ENCODE peak calls at places on chromosomes 3 and 15, in five cellular contexts. J, E, U, K and M are unnamed samples.

GRCh38 chr3:17810759-17811158 is 68.3 kb upstream of the TBC1D5 start:
- DNase-seq in J (peak; percentile 41), E (no peak), U (no peak), K (no peak), M (no peak)

GRCh38 chr3:81716870-81717509 is 44.5 kb downstream of the GBE1 start:
- DNase-seq in J (peak; percentile 49), E (no peak), U (no peak), K (no peak), M (peak; percentile 27)

GRCh38 chr3:150528359-150528797 is 17.9 kb downstream of the SERP1 start:
- DNase-seq in J (no peak), E (no peak), U (no peak), K (no peak), M (no peak)

GRCh38 chr3:129604942-129605592 is 1.4 kb downstream of the PLXND1 start:
- DNase-seq in J (no peak), E (no peak), U (no peak), K (no peak), M (no peak)

GRCh38 chr3:62169871-62170660 is 203.3 kb downstream of the FEZF2 start:
- DNase-seq in J (no peak), E (no peak), U (no peak), K (no peak), M (no peak)

GRCh38 chr3:148932976-148933375 is 58.4 kb upstream of the GYG1 start:
- DNase-seq in J (no peak), E (no peak), U (no peak), K (no peak), M (no peak)

GRCh38 chr15:77632760-77633133 is at the start of gene LINGO1:
- DNase-seq in J (no peak), E (peak; percentile 74), U (no peak), K (peak; percentile 46), M (no peak)

GRCh38 chr15:38714309-38715072 is 149.9 kb upstream of the RASGRP1 start:
- DNase-seq in J (peak; percentile 99), E (no peak), U (no peak), K (no peak), M (no peak)

GRCh38 chr3:158792709-158793108 is 9.1 kb upstream of the MFSD1 start:
- DNase-seq in J (peak; percentile 90), E (no peak), U (no peak), K (peak; percentile 40), M (no peak)

GRCh38 chr3:10772230-10773161 is 43.5 kb upstream of the SLC6A11 start:
- DNase-seq in J (no peak), E (no peak), U (no peak), K (peak; percentile 37), M (no peak)

GRCh38 chr3:124878561-124879394 is 8.4 kb downstream of the ITGB5 start:
- DNase-seq in J (peak; percentile 85), E (no peak), U (peak; percentile 69), K (peak; percentile 92), M (no peak)

GRCh38 chr15:96356494-96357455 is 26.3 kb downstream of the NR2F2 start:
- DNase-seq in J (no peak), E (peak; percentile 87), U (peak; percentile 61), K (peak; percentile 82), M (peak; percentile 82)

GRCh38 chr3:150407051-150407817 is 864 bp upstream of the TSC22D2 start:
- DNase-seq in J (no peak), E (no peak), U (no peak), K (no peak), M (no peak)

GRCh38 chr15:87129916-87130315 is 1050.2 kb downstream of the AGBL1 start:
- DNase-seq in J (no peak), E (no peak), U (no peak), K (no peak), M (no peak)

GRCh38 chr15:40911693-40912092 is 17.4 kb downstream of the VPS18 start:
- DNase-seq in J (no peak), E (no peak), U (no peak), K (no peak), M (no peak)

GRCh38 chr3:108598375-108598774 is 8.9 kb downstream of the DZIP3 start:
- DNase-seq in J (no peak), E (no peak), U (no peak), K (no peak), M (no peak)

GRCh38 chr15:39095218-39095879 is 485.5 kb upstream of the THBS1 start:
- DNase-seq in J (no peak), E (no peak), U (no peak), K (no peak), M (no peak)

GRCh38 chr3:28241221-28242160 is at the start of gene CMC1:
- DNase-seq in J (peak; percentile 83), E (peak; percentile 99), U (peak; percentile 97), K (peak; percentile 94), M (peak; percentile 99)
- TF ChIP-seq CTCF in J (no peak), E (no peak), U (no peak), K (no peak), M (no peak)

GRCh38 chr3:169596126-169596525 is 67.4 kb downstream of the MECOM start:
- DNase-seq in J (no peak), E (no peak), U (no peak), K (no peak), M (no peak)

GRCh38 chr3:169591983-169592644 is 71.4 kb downstream of the MECOM start:
- DNase-seq in J (no peak), E (no peak), U (no peak), K (no peak), M (no peak)

GRCh38 chr3:169591159-169591951 is 72.2 kb downstream of the MECOM start:
- DNase-seq in J (no peak), E (no peak), U (no peak), K (no peak), M (no peak)

GRCh38 chr3:169597083-169597609 is 66.4 kb downstream of the MECOM start:
- DNase-seq in J (no peak), E (no peak), U (no peak), K (no peak), M (no peak)

DNA sequence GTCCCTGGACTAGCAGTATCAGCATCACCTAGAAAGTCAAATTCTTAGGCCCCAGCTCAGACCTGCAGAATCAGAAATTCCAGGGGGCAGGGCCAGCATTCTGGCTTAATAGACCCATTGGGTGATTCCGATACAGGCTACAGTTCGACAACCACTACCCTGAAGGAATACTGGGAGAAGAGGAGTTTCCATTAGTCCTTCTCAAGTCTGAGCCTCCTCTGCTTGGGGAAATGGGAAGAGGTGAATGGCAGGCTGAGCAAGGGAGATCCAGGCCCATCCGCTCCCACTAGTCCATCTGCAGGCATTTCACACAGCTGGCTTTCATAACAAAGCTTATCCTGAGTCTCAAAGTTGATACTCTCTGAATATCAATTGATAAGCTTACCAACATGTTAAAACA is 69.1 kb downstream of the MECOM start:
- DNase-seq in J (no peak), E (no peak), U (no peak), K (no peak), M (no peak)
- TF ChIP-seq CTCF in J (no peak), E (no peak), U (no peak), K (no peak), M (no peak)

DNA sequence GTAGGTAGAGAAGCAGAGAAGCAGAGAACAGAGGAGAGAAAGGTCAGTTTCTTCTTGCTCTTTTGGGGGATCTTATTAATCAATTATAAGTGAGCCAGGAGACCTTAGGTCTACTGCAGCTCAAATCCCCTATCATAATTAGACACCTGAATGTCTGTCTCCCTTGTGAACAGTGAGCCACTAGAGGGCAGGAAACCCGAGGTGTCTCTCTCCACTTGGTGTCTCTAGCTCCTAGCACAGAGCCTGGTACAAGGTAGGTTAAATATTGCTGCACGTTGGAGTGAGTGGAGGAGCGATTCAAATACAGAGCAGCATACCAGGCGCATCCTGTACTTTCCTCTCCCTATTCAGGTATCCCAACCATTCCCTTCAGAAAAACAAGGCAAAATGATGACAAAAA is 2.0 kb upstream of the ST8SIA2 start:
- DNase-seq in J (no peak), E (no peak), U (no peak), K (peak; percentile 74), M (no peak)
- TF ChIP-seq CTCF in J (peak; percentile 50), E (no peak), U (no peak), K (peak; percentile 79), M (peak; percentile 61)

GRCh38 chr15:28913171-28913765 is 27.5 kb downstream of the APBA2 start:
- DNase-seq in J (no peak), E (no peak), U (no peak), K (peak; percentile 24), M (no peak)
- TF ChIP-seq CTCF in J (no peak), E (no peak), U (no peak), K (no peak), M (peak; percentile 16)

GRCh38 chr15:81253846-81254245 is 57.2 kb downstream of the IL16 start:
- DNase-seq in J (no peak), E (no peak), U (no peak), K (no peak), M (no peak)
- TF ChIP-seq CTCF in J (no peak), E (no peak), U (no peak), K (no peak), M (no peak)